ENCODE peak calls at places on chromosomes 16 and 17, in five cellular contexts. A, F, L, N and V are unnamed samples.

GRCh38 chr17:81277938-81278693 is 17.0 kb downstream of the SLC38A10 start:
- DNase-seq in A (peak), F (no peak), L (no peak), N (no peak), V (no peak)

GRCh38 chr16:76157629-76158028 is 119.6 kb upstream of the CNTNAP4 start:
- DNase-seq in A (no peak), F (no peak), L (no peak), N (no peak), V (no peak)

GRCh38 chr17:5846001-5846400 is 224.2 kb upstream of the WSCD1 start:
- DNase-seq in A (no peak), F (no peak), L (no peak), N (no peak), V (no peak)

GRCh38 chr17:81330884-81331245 is 35.8 kb upstream of the SLC38A10 start:
- DNase-seq in A (no peak), F (no peak), L (no peak), N (no peak), V (no peak)

GRCh38 chr16:70770968-70771552 is 29.9 kb downstream of the VAC14 start:
- DNase-seq in A (peak), F (peak), L (peak), N (no peak), V (peak)

GRCh38 chr17:3027786-3028532 is 35.4 kb downstream of the OR1D5 start:
- DNase-seq in A (no peak), F (no peak), L (no peak), N (no peak), V (no peak)

GRCh38 chr17:29111816-29112499 is 68.2 kb downstream of the MYO18A start:
- DNase-seq in A (peak), F (peak), L (peak), N (peak), V (peak)

GRCh38 chr17:80119271-80119791 is 17.9 kb downstream of the GAA start:
- DNase-seq in A (no peak), F (no peak), L (no peak), N (no peak), V (no peak)

GRCh38 chr16:23245268-23245667 is 56.8 kb upstream of the SCNN1B start:
- DNase-seq in A (no peak), F (no peak), L (no peak), N (no peak), V (no peak)

GRCh38 chr17:27743288-27743885 is 56.9 kb downstream of the NOS2 start:
- DNase-seq in A (no peak), F (no peak), L (no peak), N (no peak), V (no peak)

GRCh38 chr16:11474617-11475291 is 112.0 kb downstream of the LITAF start:
- DNase-seq in A (no peak), F (no peak), L (no peak), N (no peak), V (no peak)

GRCh38 chr16:26787924-26788323 is 278.8 kb upstream of the C16orf82 start:
- DNase-seq in A (no peak), F (peak), L (no peak), N (no peak), V (no peak)